ENCODE peak calls at places on chromosomes 2 and 18, in ten cellular contexts. P is central memory CD4-positive, alpha-beta T cell; Y is MCF 10A; Z is T-helper 2 cell; T is pons; Q is effector memory CD8-positive, alpha-beta T cell; K is Kasumi-1; X is cardiac fibroblast; V is activated CD8-positive, alpha-beta memory T cell treated with anti-CD3 and anti-CD28 coated beads for 4 hours; C is NCI-H345. A is an unnamed sample.

GRCh38 chr2:113136828-113137775 is 9.7 kb downstream of the IL1RN start:
- DNase-seq in P (peak), Y (peak), Z (no peak), T (peak), Q (peak), K (peak), X (peak), V (no peak), C (peak), A (peak)

GRCh38 chr2:287471-287885 is 413 bp downstream of the ALKAL2 start:
- DNase-seq in P (no peak), Y (no peak), Z (no peak), T (no peak), Q (no peak), K (peak), X (peak), V (no peak), C (no peak), A (no peak)

GRCh38 chr2:55063713-55064323 is 13.6 kb upstream of the RTN4 start:
- DNase-seq in P (no peak), Y (no peak), Z (no peak), T (no peak), Q (no peak), K (peak), X (no peak), V (no peak), C (no peak), A (no peak)

GRCh38 chr2:223010641-223011040 is 41.3 kb upstream of the KCNE4 start:
- DNase-seq in P (no peak), Y (no peak), Z (no peak), T (no peak), Q (no peak), K (no peak), X (no peak), V (no peak), C (no peak), A (no peak)

GRCh38 chr2:37415128-37415817 is 70.8 kb downstream of the QPCT start:
- DNase-seq in P (no peak), Y (peak), Z (no peak), T (no peak), Q (no peak), K (peak), X (peak), V (no peak), C (peak), A (peak)

GRCh38 chr18:24463233-24463775 is 2.9 kb downstream of the HRH4 start:
- DNase-seq in P (no peak), Y (no peak), Z (no peak), T (peak), Q (no peak), K (no peak), X (no peak), V (no peak), C (no peak), A (no peak)

GRCh38 chr2:128424406-128424805 is 105.7 kb upstream of the HS6ST1 start:
- DNase-seq in P (no peak), Y (no peak), Z (no peak), T (no peak), Q (no peak), K (no peak), X (no peak), V (no peak), C (no peak), A (no peak)

GRCh38 chr2:102159295-102159694 is 16.7 kb downstream of the IL1R1 start:
- DNase-seq in P (no peak), Y (no peak), Z (no peak), T (no peak), Q (no peak), K (no peak), X (peak), V (no peak), C (no peak), A (no peak)

GRCh38 chr2:18926633-18927524 is 337.5 kb upstream of the NT5C1B start:
- DNase-seq in P (no peak), Y (no peak), Z (no peak), T (no peak), Q (no peak), K (no peak), X (no peak), V (no peak), C (no peak), A (no peak)

GRCh38 chr2:196537311-196537710 is 102.2 kb upstream of the CCDC150 start:
- DNase-seq in P (no peak), Y (no peak), Z (no peak), T (no peak), Q (no peak), K (no peak), X (no peak), V (no peak), C (no peak), A (no peak)

GRCh38 chr2:71859211-71859847 is 288.3 kb downstream of the CYP26B1 start:
- DNase-seq in P (no peak), Y (no peak), Z (no peak), T (no peak), Q (no peak), K (no peak), X (no peak), V (no peak), C (no peak), A (no peak)

GRCh38 chr2:46982356-46983064 is 66.9 kb upstream of the MCFD2 start:
- DNase-seq in P (no peak), Y (no peak), Z (no peak), T (no peak), Q (no peak), K (no peak), X (no peak), V (no peak), C (no peak), A (no peak)

GRCh38 chr2:202171246-202171833 is 67.1 kb downstream of the SUMO1 start:
- DNase-seq in P (no peak), Y (no peak), Z (no peak), T (no peak), Q (no peak), K (peak), X (no peak), V (no peak), C (no peak), A (peak)

GRCh38 chr2:23703583-23704385 is 223.1 kb downstream of the ATAD2B start:
- DNase-seq in P (no peak), Y (no peak), Z (no peak), T (no peak), Q (no peak), K (no peak), X (no peak), V (no peak), C (no peak), A (no peak)

GRCh38 chr2:8987413-8987812 is 16.1 kb downstream of the MBOAT2 start:
- DNase-seq in P (no peak), Y (peak), Z (no peak), T (no peak), Q (no peak), K (no peak), X (peak), V (no peak), C (no peak), A (no peak)

GRCh38 chr2:206713770-206714169 is 4.4 kb downstream of the DYTN start:
- DNase-seq in P (no peak), Y (no peak), Z (no peak), T (peak), Q (no peak), K (no peak), X (no peak), V (no peak), C (no peak), A (no peak)

GRCh38 chr18:77512152-77512551 is 262.5 kb downstream of the GALR1 start:
- DNase-seq in P (no peak), Y (no peak), Z (no peak), T (no peak), Q (no peak), K (no peak), X (no peak), V (no peak), C (no peak), A (no peak)

GRCh38 chr2:127416486-127417001 is 1.7 kb upstream of the PROC start:
- DNase-seq in P (no peak), Y (no peak), Z (no peak), T (no peak), Q (no peak), K (peak), X (no peak), V (no peak), C (no peak), A (no peak)

GRCh38 chr18:70022636-70023035 is 75.0 kb upstream of the CD226 start:
- DNase-seq in P (no peak), Y (no peak), Z (no peak), T (no peak), Q (no peak), K (no peak), X (no peak), V (no peak), C (no peak), A (no peak)

GRCh38 chr2:174846218-174846617 is 81.9 kb upstream of the CHRNA1 start:
- DNase-seq in P (no peak), Y (peak), Z (no peak), T (no peak), Q (no peak), K (no peak), X (no peak), V (no peak), C (no peak), A (no peak)

GRCh38 chr2:198116652-198117175 is 312.3 kb downstream of the PLCL1 start:
- DNase-seq in P (no peak), Y (no peak), Z (no peak), T (no peak), Q (no peak), K (no peak), X (peak), V (no peak), C (no peak), A (no peak)

GRCh38 chr2:110873056-110873502 is 140.7 kb downstream of the ACOXL start:
- DNase-seq in P (no peak), Y (no peak), Z (no peak), T (no peak), Q (no peak), K (no peak), X (no peak), V (no peak), C (no peak), A (no peak)

GRCh38 chr2:164514491-164514890 is 106.8 kb downstream of the GRB14 start:
- DNase-seq in P (no peak), Y (peak), Z (no peak), T (no peak), Q (no peak), K (no peak), X (peak), V (no peak), C (peak), A (no peak)

GRCh38 chr2:73111300-73112025 is 1.3 kb downstream of the RAB11FIP5 start:
- DNase-seq in P (no peak), Y (peak), Z (no peak), T (no peak), Q (no peak), K (no peak), X (peak), V (no peak), C (no peak), A (peak)

GRCh38 chr2:61853848-61854434 is at the start of gene FAM161A:
- DNase-seq in P (no peak), Y (peak), Z (peak), T (peak), Q (peak), K (peak), X (peak), V (peak), C (peak), A (peak)

GRCh38 chr2:182915369-182916326 is 49.2 kb upstream of the FRZB start:
- DNase-seq in P (no peak), Y (peak), Z (no peak), T (peak), Q (no peak), K (no peak), X (peak), V (no peak), C (peak), A (no peak)

GRCh38 chr2:168673265-168674222 is 128.9 kb upstream of the NOSTRIN start:
- DNase-seq in P (no peak), Y (no peak), Z (no peak), T (no peak), Q (no peak), K (no peak), X (no peak), V (no peak), C (no peak), A (no peak)

GRCh38 chr2:211270257-211270656 is 713.9 kb downstream of the CPS1 start:
- DNase-seq in P (no peak), Y (no peak), Z (no peak), T (no peak), Q (no peak), K (no peak), X (no peak), V (no peak), C (no peak), A (no peak)

GRCh38 chr2:129935118-129935517 is 44.3 kb upstream of the RAB6C start:
- DNase-seq in P (no peak), Y (no peak), Z (no peak), T (no peak), Q (no peak), K (no peak), X (no peak), V (no peak), C (no peak), A (no peak)

GRCh38 chr2:179377296-179377695 is 112.7 kb upstream of the SESTD1 start:
- DNase-seq in P (no peak), Y (no peak), Z (no peak), T (no peak), Q (no peak), K (no peak), X (no peak), V (no peak), C (no peak), A (no peak)

GRCh38 chr2:147789720-147790119 is 55.1 kb upstream of the ACVR2A start:
- DNase-seq in P (no peak), Y (peak), Z (no peak), T (no peak), Q (no peak), K (no peak), X (peak), V (no peak), C (no peak), A (no peak)

GRCh38 chr2:102271844-102272243 is 39.5 kb upstream of the IL1RL1 start:
- DNase-seq in P (no peak), Y (no peak), Z (no peak), T (no peak), Q (no peak), K (peak), X (no peak), V (no peak), C (no peak), A (no peak)

GRCh38 chr2:28681216-28681981 is 70.2 kb upstream of the PPP1CB start:
- DNase-seq in P (peak), Y (peak), Z (peak), T (peak), Q (peak), K (no peak), X (peak), V (peak), C (no peak), A (no peak)

GRCh38 chr2:141957827-141958440 is 172.9 kb downstream of the LRP1B start:
- DNase-seq in P (no peak), Y (peak), Z (no peak), T (peak), Q (no peak), K (no peak), X (no peak), V (no peak), C (no peak), A (peak)

GRCh38 chr2:217798743-217799552 is 203.8 kb downstream of the TNS1 start:
- DNase-seq in P (no peak), Y (no peak), Z (no peak), T (peak), Q (no peak), K (peak), X (no peak), V (no peak), C (no peak), A (no peak)

GRCh38 chr18:70363861-70364260 is 75.0 kb downstream of the SOCS6 start:
- DNase-seq in P (no peak), Y (peak), Z (no peak), T (peak), Q (no peak), K (no peak), X (peak), V (no peak), C (no peak), A (no peak)